ENCODE peak calls at places on chromosome 10, in eight cellular contexts. J is HCT116; U is left ventricle myocardium inferior; T is stimulated activated CD8-positive, alpha-beta memory T cell treated with anti-CD3 and anti-CD28 coated beads, Interleukin-15, amount 100 ng/mL, for 1 hour; D is NCI-H2029 treated with DMSO at 0.1 percent for 48 hours; P is hippocampal formation; S is GM13977; A is CD4-positive, alpha-beta memory T cell. C is an unnamed sample.

GRCh38 chr10:77974396-77975074 is 48.0 kb upstream of the DLG5 start:
- DNase-seq in P (no peak), T (no peak), S (no peak), U (no peak), D (no peak), J (peak), A (no peak), C (no peak)

GRCh38 chr10:22767859-22768258 is 53.5 kb upstream of the PIP4K2A start:
- DNase-seq in P (no peak), A (no peak), J (no peak), S (no peak), T (no peak), U (no peak), D (no peak), C (no peak)

GRCh38 chr10:20616918-20617801 is 280.0 kb downstream of the NEBL start:
- DNase-seq in U (no peak), T (no peak), P (no peak), S (no peak), D (no peak), A (no peak), J (no peak), C (no peak)

GRCh38 chr10:63071145-63071544 is 62.0 kb upstream of the NRBF2 start:
- DNase-seq in A (no peak), D (peak), S (no peak), J (no peak), U (no peak), T (no peak), P (no peak), C (no peak)

GRCh38 chr10:14396441-14397048 is 65.8 kb upstream of the FRMD4A start:
- DNase-seq in A (no peak), D (no peak), U (no peak), T (no peak), S (no peak), P (no peak), J (no peak), C (no peak)

GRCh38 chr10:7792541-7792940 is 4.6 kb downstream of the ATP5F1C start:
- DNase-seq in A (no peak), T (no peak), U (no peak), P (peak), D (peak), S (no peak), J (no peak), C (no peak)

GRCh38 chr10:43254199-43254730 is 12.6 kb downstream of the RASGEF1A start:
- DNase-seq in S (no peak), J (no peak), U (peak), A (no peak), P (no peak), D (no peak), T (no peak), C (no peak)

GRCh38 chr10:118763202-118763988 is 8.6 kb upstream of the CACUL1 start:
- DNase-seq in S (no peak), D (peak), P (no peak), A (no peak), U (no peak), J (no peak), T (no peak), C (peak)

GRCh38 chr10:6173203-6173602 is 29.5 kb upstream of the PFKFB3 start:
- DNase-seq in J (no peak), A (peak), D (no peak), T (no peak), P (no peak), U (no peak), S (no peak), C (no peak)

GRCh38 chr10:69703766-69704191 is 73.7 kb downstream of the FAM241B start:
- DNase-seq in D (no peak), U (no peak), T (no peak), J (peak), A (no peak), S (no peak), P (no peak), C (no peak)

GRCh38 chr10:20582041-20582440 is 315.1 kb downstream of the NEBL start:
- DNase-seq in S (no peak), A (no peak), J (no peak), U (no peak), T (no peak), D (no peak), P (peak), C (no peak)

GRCh38 chr10:71396714-71397339 is at the start of gene CDH23:
- DNase-seq in D (no peak), S (peak), T (no peak), J (no peak), P (peak), U (peak), A (no peak), C (no peak)

GRCh38 chr10:101905241-101905640 is 61.6 kb upstream of the KCNIP2 start:
- DNase-seq in J (no peak), T (no peak), A (no peak), D (no peak), P (no peak), U (no peak), S (no peak), C (no peak)

GRCh38 chr10:48390933-48391845 is 84.7 kb downstream of the MAPK8 start:
- DNase-seq in A (no peak), D (no peak), U (no peak), T (no peak), S (no peak), P (no peak), J (peak), C (no peak)